ENCODE peak calls at places on chromosomes 11 and 22, in four cellular contexts. One of them, this sample, is unnamed.

GRCh38 chr11:120756931-120757330 is 245.4 kb downstream of the GRIK4 start:
- DNase-seq in stomach: no peak
- DNase-seq in HCT116: no peak
- DNase-seq in vagina: no peak
- DNase-seq in this sample: no peak

GRCh38 chr11:125224391-125225015 is 60.0 kb downstream of the PKNOX2 start:
- DNase-seq in HCT116: peak; percentile 8
- DNase-seq in vagina: no peak
- DNase-seq in stomach: peak; percentile 40
- DNase-seq in this sample: no peak

GRCh38 chr11:36041988-36042606 is 98.2 kb downstream of the LDLRAD3 start:
- DNase-seq in vagina: no peak
- DNase-seq in HCT116: no peak
- DNase-seq in stomach: no peak
- DNase-seq in this sample: peak; percentile 19

GRCh38 chr11:57150454-57150917 is 31.3 kb upstream of the LRRC55 start:
- DNase-seq in vagina: no peak
- DNase-seq in stomach: no peak
- DNase-seq in HCT116: no peak
- DNase-seq in this sample: no peak

GRCh38 chr22:48152154-48152775 is 1389.8 kb downstream of the TBC1D22A start:
- DNase-seq in HCT116: no peak
- DNase-seq in stomach: no peak
- DNase-seq in vagina: no peak
- DNase-seq in this sample: no peak

GRCh38 chr11:8777907-8778767 is 95.5 kb downstream of the RPL27A start:
- DNase-seq in HCT116: no peak
- DNase-seq in stomach: no peak
- DNase-seq in vagina: no peak
- DNase-seq in this sample: no peak

GRCh38 chr11:45646275-45646970 is 19.0 kb downstream of the CHST1 start:
- DNase-seq in stomach: no peak
- DNase-seq in HCT116: peak; percentile 28
- DNase-seq in vagina: peak; percentile 81
- DNase-seq in this sample: no peak

GRCh38 chr22:29901354-29901753 is 18.4 kb downstream of the MTMR3 start:
- DNase-seq in vagina: no peak
- DNase-seq in HCT116: no peak
- DNase-seq in stomach: no peak
- DNase-seq in this sample: peak; percentile 29

GRCh38 chr22:50731811-50732624 is 6.0 kb upstream of the ACR start:
- DNase-seq in HCT116: peak; percentile 15
- DNase-seq in vagina: no peak
- DNase-seq in stomach: peak; percentile 60
- DNase-seq in this sample: peak; percentile 39

GRCh38 chr11:124069429-124070401 is 28.6 kb upstream of the OR10G7 start:
- DNase-seq in vagina: no peak
- DNase-seq in stomach: no peak
- DNase-seq in HCT116: peak; percentile 42
- DNase-seq in this sample: peak; percentile 62

GRCh38 chr11:115608976-115609375 is 104.8 kb upstream of the CADM1 start:
- DNase-seq in stomach: no peak
- DNase-seq in vagina: no peak
- DNase-seq in HCT116: no peak
- DNase-seq in this sample: no peak

GRCh38 chr11:10205928-10206327 is 88.1 kb downstream of the SBF2 start:
- DNase-seq in vagina: no peak
- DNase-seq in HCT116: no peak
- DNase-seq in stomach: no peak
- DNase-seq in this sample: no peak

GRCh38 chr11:120061761-120062560 is 76.0 kb downstream of the TRIM29 start:
- DNase-seq in HCT116: no peak
- DNase-seq in stomach: no peak
- DNase-seq in vagina: peak; percentile 72
- DNase-seq in this sample: no peak

GRCh38 chr22:47620391-47620790 is 857.9 kb downstream of the TBC1D22A start:
- DNase-seq in stomach: peak; percentile 21
- DNase-seq in HCT116: no peak
- DNase-seq in vagina: peak; percentile 93
- DNase-seq in this sample: no peak

GRCh38 chr22:23888615-23889401 is 5.4 kb upstream of the MIF start:
- DNase-seq in HCT116: no peak
- DNase-seq in vagina: no peak
- DNase-seq in stomach: no peak
- DNase-seq in this sample: no peak

GRCh38 chr11:128624269-128625170 is 37.2 kb upstream of the ETS1 start:
- DNase-seq in HCT116: no peak
- DNase-seq in stomach: peak; percentile 77
- DNase-seq in vagina: no peak
- DNase-seq in this sample: no peak

GRCh38 chr11:4090258-4090657 is 4.3 kb upstream of the RRM1 start:
- DNase-seq in HCT116: no peak
- DNase-seq in vagina: no peak
- DNase-seq in stomach: no peak
- DNase-seq in this sample: no peak

GRCh38 chr22:22702159-22702873 is 57.9 kb downstream of the GGTLC2 start:
- DNase-seq in stomach: no peak
- DNase-seq in HCT116: no peak
- DNase-seq in vagina: peak; percentile 77
- DNase-seq in this sample: no peak

GRCh38 chr11:61041755-61042518 is 60.4 kb upstream of the CD5 start:
- DNase-seq in vagina: no peak
- DNase-seq in stomach: peak; percentile 72
- DNase-seq in HCT116: no peak
- DNase-seq in this sample: no peak

GRCh38 chr11:1116666-1117390 is 40.9 kb upstream of the MUC5AC start:
- DNase-seq in vagina: no peak
- DNase-seq in HCT116: no peak
- DNase-seq in stomach: no peak
- DNase-seq in this sample: no peak

GRCh38 chr11:57457643-57458023 is 2.7 kb upstream of the RTN4RL2 start:
- DNase-seq in stomach: no peak
- DNase-seq in HCT116: no peak
- DNase-seq in vagina: no peak
- DNase-seq in this sample: no peak

DNA sequence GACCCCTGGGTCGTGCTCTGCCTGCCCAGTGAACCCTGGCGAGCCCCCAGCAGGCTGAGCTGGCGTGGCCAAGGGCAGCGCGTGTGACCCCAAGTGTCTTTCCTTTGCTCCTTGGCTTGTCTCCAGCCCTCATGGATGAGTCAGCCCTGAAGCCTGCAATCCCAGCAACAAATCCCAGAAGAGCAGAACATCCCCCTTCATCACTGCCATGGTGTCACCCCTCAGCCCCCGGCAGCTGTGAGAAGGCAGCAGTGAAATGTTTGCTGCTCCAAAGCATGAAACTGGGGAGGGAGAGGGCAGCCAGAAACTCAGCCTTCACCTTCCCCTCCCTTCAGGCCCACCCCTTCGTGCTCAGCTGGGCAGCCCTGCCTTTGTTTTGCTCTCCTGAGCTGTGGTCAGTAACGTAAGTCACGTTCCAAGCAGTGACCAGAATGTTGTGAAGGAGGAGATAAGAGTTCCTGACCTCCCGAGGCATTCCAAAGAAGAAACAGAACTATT is 29.8 kb downstream of the ADAMTS15 start:
- DNase-seq in HCT116: no peak
- DNase-seq in stomach: peak; percentile 60
- DNase-seq in vagina: no peak
- DNase-seq in this sample: no peak
- TF ChIP-seq POLR2AphosphoS5 in HCT116: no peak
- TF ChIP-seq POLR2AphosphoS5 in stomach: peak; percentile 34
- TF ChIP-seq POLR2AphosphoS5 in vagina: no peak
- TF ChIP-seq POLR2AphosphoS5 in this sample: no peak

GRCh38 chr11:72959998-72960731 is 146.0 kb downstream of the ATG16L2 start:
- DNase-seq in HCT116: no peak
- DNase-seq in stomach: no peak
- DNase-seq in vagina: no peak
- DNase-seq in this sample: no peak
- H3K4me3 ChIP-seq in HCT116: no peak overlapping the region
- H3K4me3 ChIP-seq in stomach: no peak overlapping the region
- H3K4me3 ChIP-seq in vagina: no peak overlapping the region
- H3K4me3 ChIP-seq in this sample: no peak overlapping the region

GRCh38 chr11:96013459-96014213 is 89.7 kb upstream of the MTMR2 start:
- DNase-seq in vagina: no peak
- DNase-seq in HCT116: no peak
- DNase-seq in stomach: no peak
- DNase-seq in this sample: no peak

GRCh38 chr11:96015911-96016565 is 92.1 kb upstream of the MTMR2 start:
- DNase-seq in stomach: no peak
- DNase-seq in vagina: no peak
- DNase-seq in HCT116: no peak
- DNase-seq in this sample: no peak

GRCh38 chr11:96010683-96011082 is 86.8 kb upstream of the MTMR2 start:
- DNase-seq in HCT116: no peak
- DNase-seq in stomach: no peak
- DNase-seq in vagina: no peak
- DNase-seq in this sample: no peak

GRCh38 chr11:96014234-96014633 is 90.3 kb upstream of the MTMR2 start:
- DNase-seq in HCT116: peak; percentile 16
- DNase-seq in stomach: no peak
- DNase-seq in vagina: no peak
- DNase-seq in this sample: peak; percentile 13

DNA sequence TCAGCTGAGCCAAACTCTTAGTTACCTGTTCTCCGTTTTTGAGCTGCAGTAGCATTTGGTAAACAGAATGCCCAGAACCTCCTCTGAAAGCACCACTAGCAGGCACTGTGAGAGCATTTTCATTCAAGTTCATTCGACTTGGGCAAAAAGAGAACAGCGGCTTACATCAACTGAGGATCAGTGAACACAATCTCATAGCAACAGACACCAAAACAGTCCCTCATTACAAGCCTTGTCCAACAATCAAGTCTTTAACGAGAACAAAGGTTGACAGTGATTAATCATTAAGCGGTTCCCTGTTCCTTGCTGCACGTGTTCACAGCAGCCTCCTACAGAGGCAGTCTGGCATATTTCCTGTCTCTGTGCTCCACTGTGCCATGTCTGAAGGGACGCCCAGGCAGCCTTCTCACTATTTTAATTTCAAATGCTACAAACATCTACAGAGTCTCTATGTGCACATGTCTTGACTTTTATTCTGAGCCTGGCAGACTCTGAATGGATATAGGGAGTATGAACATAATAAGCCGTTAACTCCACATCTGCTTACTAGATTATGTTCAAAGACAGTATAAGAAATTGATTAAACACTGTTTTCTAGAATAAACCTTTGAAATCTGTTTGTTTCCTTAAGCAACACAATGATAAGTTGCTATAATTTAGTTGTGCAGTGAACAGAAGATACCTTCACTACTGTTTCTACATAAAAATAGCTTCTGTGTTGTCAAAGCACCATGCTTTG is 88.3 kb upstream of the MTMR2 start:
- DNase-seq in stomach: no peak
- DNase-seq in HCT116: peak; percentile 41
- DNase-seq in vagina: no peak
- DNase-seq in this sample: no peak
- TF ChIP-seq POLR2AphosphoS5 in stomach: peak; percentile 35
- TF ChIP-seq POLR2AphosphoS5 in HCT116: no peak
- TF ChIP-seq POLR2AphosphoS5 in vagina: peak; percentile 78
- TF ChIP-seq POLR2AphosphoS5 in this sample: no peak

GRCh38 chr11:28505216-28505615 is 397.0 kb downstream of the METTL15 start:
- DNase-seq in HCT116: no peak
- DNase-seq in vagina: no peak
- DNase-seq in stomach: no peak
- DNase-seq in this sample: no peak
- H3K4me3 ChIP-seq in HCT116: no peak overlapping the region
- H3K4me3 ChIP-seq in vagina: no peak overlapping the region
- H3K4me3 ChIP-seq in stomach: no peak overlapping the region
- H3K4me3 ChIP-seq in this sample: no peak overlapping the region

GRCh38 chr11:111360150-111361043 is 18.7 kb downstream of the POU2AF1 start:
- DNase-seq in vagina: no peak
- DNase-seq in HCT116: no peak
- DNase-seq in stomach: peak; percentile 91
- DNase-seq in this sample: no peak
- TF ChIP-seq POLR2AphosphoS5 in vagina: no peak
- TF ChIP-seq POLR2AphosphoS5 in HCT116: no peak
- TF ChIP-seq POLR2AphosphoS5 in stomach: peak; percentile 86
- TF ChIP-seq POLR2AphosphoS5 in this sample: no peak